ENCODE peak calls at places on chromosome 12, in five cellular contexts. I, E, S, U and T are unnamed samples. For H3K9me3, the result is how much of the 10 kb centered on the place peaks cover.

GRCh38 chr12:48221645-48222044 is 18.6 kb upstream of the OR10AD1 start:
- DNase-seq in U (no peak), I (no peak), S (no peak), E (no peak), T (no peak)

GRCh38 chr12:6063379-6063735 is 61.1 kb downstream of the VWF start:
- DNase-seq in U (no peak), E (no peak), I (no peak), S (no peak), T (no peak)

GRCh38 chr12:64669270-64669842 is 59.1 kb downstream of the RASSF3 start:
- DNase-seq in I (peak), E (no peak), S (no peak), U (peak), T (peak)

GRCh38 chr12:7645395-7646177 is 20.1 kb downstream of the APOBEC1 start:
- DNase-seq in S (no peak), I (no peak), U (no peak), E (peak), T (no peak)

GRCh38 chr12:49983892-49984291 is 11.1 kb downstream of the AQP6 start:
- DNase-seq in U (no peak), S (no peak), E (no peak), I (no peak), T (no peak)

GRCh38 chr12:115451151-115451784 is 767.3 kb upstream of the TBX3 start:
- DNase-seq in E (no peak), U (no peak), I (peak), S (no peak), T (no peak)

GRCh38 chr12:118330421-118331018 is 42.2 kb downstream of the TAOK3 start:
- DNase-seq in S (no peak), I (no peak), E (no peak), U (no peak), T (no peak)

GRCh38 chr12:9319842-9320173 is 111.6 kb upstream of the PZP start:
- DNase-seq in U (no peak), S (no peak), I (no peak), E (no peak), T (no peak)

GRCh38 chr12:108622425-108622824 is 11.3 kb downstream of the SELPLG start:
- DNase-seq in E (no peak), I (peak), S (no peak), U (peak), T (no peak)

GRCh38 chr12:103505371-103506236 is 9.8 kb upstream of the C12orf42 start:
- DNase-seq in S (no peak), U (no peak), I (no peak), E (no peak), T (no peak)

GRCh38 chr12:6183689-6184441 is 16.3 kb upstream of the CD9 start:
- DNase-seq in I (no peak), E (no peak), S (no peak), U (no peak), T (no peak)

GRCh38 chr12:64665506-64665905 is 55.2 kb downstream of the RASSF3 start:
- DNase-seq in S (no peak), I (no peak), U (peak), E (no peak), T (peak)

GRCh38 chr12:49687941-49688340 is 19.3 kb downstream of the FMNL3 start:
- DNase-seq in S (no peak), I (no peak), U (no peak), E (no peak), T (no peak)

GRCh38 chr12:67813509-67813908 is 165.0 kb downstream of the DYRK2 start:
- DNase-seq in U (no peak), E (no peak), I (no peak), S (no peak), T (no peak)

GRCh38 chr12:107775093-107775721 is 703 bp downstream of the ASCL4 start:
- DNase-seq in S (no peak), E (no peak), I (no peak), U (no peak), T (no peak)

GRCh38 chr12:88325076-88325827 is 183.1 kb downstream of the TMTC3 start:
- DNase-seq in I (no peak), S (no peak), E (no peak), U (no peak), T (no peak)

GRCh38 chr12:70609739-70610491 is 27.3 kb downstream of the PTPRB start:
- DNase-seq in E (peak), U (no peak), S (peak), I (peak), T (no peak)

GRCh38 chr12:96457191-96457930 is 32.0 kb upstream of the CFAP54 start:
- DNase-seq in E (no peak), S (no peak), I (no peak), U (no peak), T (no peak)

GRCh38 chr12:31323466-31324115 is 2.4 kb downstream of the SINHCAF start:
- DNase-seq in I (peak), S (no peak), U (peak), E (peak), T (peak)

GRCh38 chr12:88299567-88300101 is 157.5 kb downstream of the TMTC3 start:
- DNase-seq in S (no peak), U (no peak), E (no peak), I (no peak), T (no peak)

GRCh38 chr12:130454296-130454695 is 116.6 kb downstream of the PIWIL1 start:
- DNase-seq in U (no peak), E (no peak), S (no peak), I (no peak), T (no peak)

GRCh38 chr12:104452046-104452445 is 4.7 kb upstream of the CHST11 start:
- DNase-seq in I (no peak), U (no peak), E (no peak), S (no peak), T (no peak)

GRCh38 chr12:104669057-104669770 is 212.5 kb downstream of the CHST11 start:
- DNase-seq in E (no peak), U (no peak), S (peak), I (peak), T (no peak)

GRCh38 chr12:131608740-131609665 is 101.9 kb upstream of the SFSWAP start:
- DNase-seq in I (peak), E (peak), U (peak), S (peak), T (peak)

GRCh38 chr12:96578526-96579125 is 89.2 kb downstream of the CFAP54 start:
- DNase-seq in I (peak), E (no peak), U (no peak), S (no peak), T (no peak)

GRCh38 chr12:78331764-78332163 is 501.1 kb downstream of the NAV3 start:
- DNase-seq in E (no peak), S (no peak), U (no peak), I (no peak), T (no peak)

GRCh38 chr12:64178122-64178521 is 44.0 kb downstream of the KICS2 start:
- DNase-seq in I (no peak), E (no peak), S (no peak), U (no peak), T (no peak)

GRCh38 chr12:101839324-101840283 is 8.8 kb upstream of the GNPTAB start:
- DNase-seq in I (peak), E (peak), U (peak), S (peak), T (peak)

GRCh38 chr12:131287015-131287937 is 333.6 kb downstream of the ADGRD1 start:
- DNase-seq in S (no peak), U (no peak), E (peak), I (peak), T (no peak)

GRCh38 chr12:39919790-39920189 is 186.1 kb downstream of the SLC2A13 start:
- DNase-seq in U (no peak), E (no peak), S (no peak), I (no peak), T (no peak)

GRCh38 chr12:9646794-9647622 is 22.5 kb upstream of the CLEC2D start:
- DNase-seq in E (no peak), S (no peak), I (no peak), U (no peak), T (no peak)

GRCh38 chr12:120771097-120771496 is 45.5 kb downstream of the ACADS start:
- DNase-seq in S (no peak), I (no peak), U (no peak), E (no peak), T (no peak)

GRCh38 chr12:130695061-130695460 is 21.0 kb downstream of the RIMBP2 start:
- DNase-seq in S (no peak), I (no peak), E (no peak), U (no peak), T (no peak)

GRCh38 chr12:81128930-81129554 is 51.2 kb downstream of the ACSS3 start:
- DNase-seq in U (no peak), I (peak), S (no peak), E (no peak), T (no peak)

GRCh38 chr12:38889297-38889815 is 16.0 kb downstream of the CPNE8 start:
- DNase-seq in E (no peak), S (no peak), I (no peak), U (no peak), T (no peak)

GRCh38 chr12:87813476-87814234 is 215.5 kb downstream of the C12orf50 start:
- DNase-seq in E (no peak), S (no peak), I (no peak), U (no peak), T (no peak)

GRCh38 chr12:133080619-133081407 is at the start of gene ZNF140:
- DNase-seq in U (peak), E (peak), I (peak), S (peak), T (peak)
- H3K9me3 ChIP-seq in U (half or more), E (under half), I (half or more), S (half or more), T (under half)

GRCh38 chr12:75720807-75721206 is 209.4 kb upstream of the KRR1 start:
- DNase-seq in E (no peak), S (no peak), I (no peak), U (no peak), T (no peak)
- H3K27ac ChIP-seq in E (no peak), S (no peak), I (no peak), U (no peak), T (no peak)

GRCh38 chr12:125296701-125297100 is 231.5 kb downstream of the AACS start:
- DNase-seq in E (no peak), I (no peak), U (no peak), S (no peak), T (no peak)
- H3K9me3 ChIP-seq in E (under half), I (under half), U (under half), S (under half), T (under half)

GRCh38 chr12:754238-754816 is 1.9 kb downstream of the WNK1 start:
- DNase-seq in S (no peak), I (peak), E (peak), U (no peak), T (no peak)
- H3K27ac ChIP-seq in S (peak), I (peak), E (peak), U (peak), T (peak)

GRCh38 chr12:11868027-11868426 is 202.7 kb upstream of the BCL2L14 start:
- DNase-seq in S (no peak), U (no peak), I (no peak), E (no peak), T (no peak)
- H3K9me3 ChIP-seq in S (under half), U (under half), I (under half), E (under half), T (under half)